ENCODE peak calls at places on chromosomes 5 and 9, in four cellular contexts. E, Z, S and N are unnamed samples.
A peak's percentile ranks its signal among the peaks of the same experiment; 100 is the strongest.

GRCh38 chr5:116564756-116565593 is 9.6 kb downstream of the SEMA6A start:
- DNase-seq in E (no peak), Z (no peak), S (no peak), N (no peak)

GRCh38 chr5:36596756-36597155 is 9.7 kb upstream of the SLC1A3 start:
- DNase-seq in E (no peak), Z (no peak), S (no peak), N (no peak)

GRCh38 chr5:17398439-17398838 is 99.6 kb upstream of the TAF11L2 start:
- DNase-seq in E (peak; percentile 89), Z (no peak), S (no peak), N (no peak)

GRCh38 chr5:10524376-10525123 is 39.3 kb upstream of the ANKRD33B start:
- DNase-seq in E (peak; percentile 76), Z (peak; percentile 86), S (peak; percentile 64), N (no peak)

GRCh38 chr9:130212543-130213297 is 40.5 kb downstream of the NCS1 start:
- DNase-seq in E (no peak), Z (no peak), S (peak; percentile 55), N (no peak)

GRCh38 chr5:36374275-36374862 is 72.7 kb upstream of the RANBP3L start:
- DNase-seq in E (peak; percentile 54), Z (no peak), S (no peak), N (no peak)

GRCh38 chr9:14437336-14438231 is 123.6 kb upstream of the NFIB start:
- DNase-seq in E (no peak), Z (no peak), S (no peak), N (no peak)

GRCh38 chr5:87872986-87873385 is 395.7 kb downstream of the TMEM161B start:
- DNase-seq in E (no peak), Z (no peak), S (no peak), N (no peak)

GRCh38 chr5:43602456-43602817 is 543 bp upstream of the NNT start:
- DNase-seq in E (peak; percentile 48), Z (peak; percentile 14), S (no peak), N (no peak)

GRCh38 chr5:139453683-139454567 is 8.6 kb downstream of the ECSCR start:
- DNase-seq in E (no peak), Z (no peak), S (no peak), N (no peak)

GRCh38 chr5:35799751-35800150 is 56.9 kb upstream of the IL7R start:
- DNase-seq in E (no peak), Z (no peak), S (no peak), N (no peak)

GRCh38 chr9:99737649-99738048 is 84.0 kb upstream of the NR4A3 start:
- DNase-seq in E (no peak), Z (no peak), S (no peak), N (no peak)

GRCh38 chr5:149288437-149288836 is 16.8 kb downstream of the AFAP1L1 start:
- DNase-seq in E (no peak), Z (no peak), S (no peak), N (no peak)

GRCh38 chr5:13488254-13488931 is 456.1 kb downstream of the DNAH5 start:
- DNase-seq in E (no peak), Z (no peak), S (no peak), N (no peak)

GRCh38 chr5:78602400-78602799 is 46.2 kb downstream of the LHFPL2 start:
- DNase-seq in E (no peak), Z (no peak), S (no peak), N (no peak)

GRCh38 chr5:174692381-174692780 is 32.0 kb upstream of the MSX2 start:
- DNase-seq in E (no peak), Z (no peak), S (no peak), N (no peak)